ENCODE peak calls at places on chromosomes 6 and 20, in ten cellular contexts. R is RWPE2; Q is GM23338; B is kidney epithelial cell; G is CD4-positive, alpha-beta T cell; K is Calu3; V is A549; D is retinal pigment epithelial cell; Z is WTC11; P is ascending aorta. U is an unnamed sample.

GRCh38 chr20:57680131-57680716 is 29.6 kb downstream of the PMEPA1 start:
- DNase-seq in R (no peak), Q (no peak), B (no peak), G (no peak), K (no peak), V (no peak), D (no peak), Z (no peak), P (no peak), U (no peak)

GRCh38 chr20:11791316-11792228 is 126.1 kb upstream of the BTBD3 start:
- DNase-seq in R (peak), Q (peak), B (no peak), G (no peak), K (no peak), V (peak), D (no peak), Z (no peak), P (no peak), U (peak)

GRCh38 chr20:48635791-48636267 is 192.0 kb downstream of the PREX1 start:
- DNase-seq in R (no peak), Q (peak), B (no peak), G (peak), K (peak), V (peak), D (peak), Z (peak), P (no peak), U (peak)

GRCh38 chr20:59825944-59826759 is 107.3 kb downstream of the SYCP2 start:
- DNase-seq in R (peak), Q (no peak), B (no peak), G (no peak), K (peak), V (no peak), D (no peak), Z (no peak), P (no peak), U (peak)

GRCh38 chr20:62156592-62157386 is 13.2 kb downstream of the SS18L1 start:
- DNase-seq in R (peak), Q (peak), B (no peak), G (peak), K (peak), V (peak), D (no peak), Z (peak), P (no peak), U (no peak)

GRCh38 chr20:38934530-38934929 is 8.3 kb downstream of the FAM83D start:
- DNase-seq in R (no peak), Q (no peak), B (no peak), G (no peak), K (no peak), V (no peak), D (no peak), Z (no peak), P (no peak), U (no peak)

GRCh38 chr6:144283781-144284473 is 1.2 kb upstream of the UTRN start:
- DNase-seq in R (no peak), Q (peak), B (no peak), G (no peak), K (no peak), V (no peak), D (no peak), Z (no peak), P (no peak), U (no peak)

GRCh38 chr6:104126621-104127020 is 733.1 kb downstream of the HACE1 start:
- DNase-seq in R (no peak), Q (peak), B (no peak), G (no peak), K (no peak), V (no peak), D (no peak), Z (peak), P (no peak), U (no peak)

GRCh38 chr6:18469486-18469885 is 82.3 kb downstream of the RNF144B start:
- DNase-seq in R (no peak), Q (no peak), B (no peak), G (no peak), K (no peak), V (no peak), D (no peak), Z (no peak), P (no peak), U (no peak)

GRCh38 chr6:25777031-25777430 is 22.5 kb downstream of the SLC17A4 start:
- DNase-seq in R (no peak), Q (peak), B (no peak), G (no peak), K (no peak), V (no peak), D (no peak), Z (no peak), P (no peak), U (no peak)

GRCh38 chr6:86943819-86944407 is 6.6 kb downstream of the HTR1E start:
- DNase-seq in R (no peak), Q (no peak), B (no peak), G (no peak), K (no peak), V (no peak), D (no peak), Z (no peak), P (no peak), U (no peak)

GRCh38 chr6:139605350-139605749 is 230.9 kb upstream of the CITED2 start:
- DNase-seq in R (no peak), Q (no peak), B (no peak), G (no peak), K (no peak), V (no peak), D (no peak), Z (no peak), P (no peak), U (no peak)

GRCh38 chr6:119110601-119111548 is 32.4 kb upstream of the FAM184A start:
- DNase-seq in R (no peak), Q (peak), B (no peak), G (no peak), K (peak), V (peak), D (no peak), Z (peak), P (no peak), U (peak)

GRCh38 chr6:12903246-12903645 is 186.7 kb downstream of the PHACTR1 start:
- DNase-seq in R (no peak), Q (no peak), B (no peak), G (no peak), K (no peak), V (no peak), D (no peak), Z (no peak), P (no peak), U (no peak)

GRCh38 chr6:25181923-25182322 is 97.3 kb upstream of the CARMIL1 start:
- DNase-seq in R (no peak), Q (no peak), B (no peak), G (no peak), K (peak), V (no peak), D (no peak), Z (no peak), P (no peak), U (no peak)

GRCh38 chr6:117496383-117496990 is 14.0 kb downstream of the DCBLD1 start:
- DNase-seq in R (no peak), Q (no peak), B (peak), G (no peak), K (no peak), V (no peak), D (no peak), Z (no peak), P (no peak), U (peak)

GRCh38 chr6:24469829-24470228 is 19.5 kb downstream of the GPLD1 start:
- DNase-seq in R (no peak), Q (no peak), B (no peak), G (no peak), K (no peak), V (no peak), D (no peak), Z (no peak), P (no peak), U (no peak)

GRCh38 chr6:73566954-73567591 is 46.2 kb upstream of the EEF1A1 start:
- DNase-seq in R (no peak), Q (peak), B (no peak), G (no peak), K (peak), V (peak), D (no peak), Z (no peak), P (peak), U (no peak)

GRCh38 chr6:17705778-17706579 is 746 bp downstream of the NUP153 start:
- DNase-seq in R (peak), Q (peak), B (no peak), G (peak), K (peak), V (peak), D (no peak), Z (peak), P (no peak), U (peak)

GRCh38 chr20:50992733-50993457 is 30.0 kb downstream of the KCNG1 start:
- DNase-seq in R (no peak), Q (peak), B (no peak), G (no peak), K (peak), V (peak), D (no peak), Z (peak), P (no peak), U (peak)

GRCh38 chr20:62774076-62774714 is 22.1 kb upstream of the MRGBP start:
- DNase-seq in R (no peak), Q (no peak), B (no peak), G (no peak), K (no peak), V (no peak), D (no peak), Z (no peak), P (no peak), U (no peak)

DNA sequence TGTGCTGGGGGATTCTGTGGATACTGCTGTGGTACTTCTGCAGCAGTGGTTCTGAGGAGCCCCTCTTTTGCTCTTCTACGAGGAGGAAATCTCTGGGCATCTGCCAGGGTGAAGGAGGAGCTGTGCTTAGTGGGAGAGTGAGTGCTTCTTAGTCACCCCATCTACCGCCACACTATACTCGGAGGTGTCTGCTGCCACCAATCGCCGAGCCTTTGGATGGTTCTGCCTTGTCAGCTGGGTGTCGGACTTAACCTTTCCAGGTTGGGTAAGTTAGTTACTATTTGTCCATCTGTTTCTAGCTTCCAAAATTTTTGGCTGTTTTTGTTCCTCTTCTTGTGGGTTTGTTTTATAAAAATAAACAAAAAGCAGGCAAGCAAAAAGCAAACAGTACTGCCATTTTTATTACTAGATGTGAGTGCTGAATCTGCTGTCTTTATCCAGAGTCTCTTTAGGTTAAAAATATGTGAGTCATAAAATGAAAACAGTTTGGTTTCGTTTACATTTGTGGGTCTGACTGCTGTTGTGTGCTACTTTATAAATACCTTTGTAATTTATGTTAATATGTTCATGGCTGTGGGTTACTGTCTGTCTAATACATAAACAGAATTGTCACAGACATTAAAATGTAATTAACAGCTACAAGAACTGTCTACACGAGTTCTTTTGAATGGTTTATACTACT is 89.1 kb downstream of the ARID1B start:
- DNase-seq in R (no peak), Q (no peak), B (no peak), G (no peak), K (no peak), V (peak), D (no peak), Z (no peak), P (no peak), U (peak)
- TF ChIP-seq CTCF in R (no peak), Q (no peak), B (no peak), G (no peak), K (no peak), V (no peak), D (no peak), Z (no peak), P (no peak), U (no peak)

DNA sequence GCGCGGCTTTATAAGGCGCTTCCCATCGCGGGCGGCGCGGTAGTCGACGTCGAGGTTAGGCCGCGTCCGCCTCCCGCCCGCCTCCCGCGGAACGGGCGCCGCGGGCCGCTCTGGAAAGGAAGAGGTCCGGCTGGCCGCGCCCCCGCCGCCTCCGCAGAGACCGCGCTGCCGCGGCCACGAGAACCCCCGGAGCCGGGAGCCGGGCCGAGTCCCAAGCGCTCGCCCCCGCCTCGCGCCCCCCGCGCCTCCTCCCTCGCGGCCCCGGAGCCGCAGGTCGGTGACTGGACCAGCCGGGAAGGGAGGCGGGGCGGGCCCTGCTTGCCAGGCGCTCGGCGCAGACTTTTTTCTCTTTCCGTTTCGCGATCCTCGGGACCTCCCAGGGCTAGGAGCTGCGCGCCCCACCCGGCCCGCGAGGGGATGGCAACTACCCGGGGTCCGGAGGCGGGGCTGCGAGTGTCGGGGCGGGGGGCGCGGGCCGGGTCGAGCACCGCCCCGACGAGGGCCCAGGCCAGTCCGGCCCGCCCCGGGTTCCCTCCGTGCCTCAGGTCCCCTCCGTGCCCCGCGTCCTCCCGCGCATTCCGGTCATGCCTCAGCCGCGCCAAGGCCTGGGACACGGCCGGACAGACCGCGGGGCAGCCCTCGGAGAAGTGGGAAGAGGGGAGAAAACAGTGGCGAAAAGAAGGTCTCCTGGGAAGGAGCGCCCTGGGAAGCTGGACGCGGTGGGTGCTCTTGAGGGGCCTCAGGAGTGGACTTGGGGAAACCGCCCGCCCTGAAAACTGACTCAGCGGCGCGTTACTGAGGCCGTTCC is 421 bp upstream of the PXDC1 start:
- DNase-seq in R (peak), Q (peak), B (no peak), G (peak), K (peak), V (peak), D (peak), Z (peak), P (peak), U (peak)
- TF ChIP-seq CTCF in R (peak), Q (no peak), B (peak), G (no peak), K (peak), V (peak), D (peak), Z (no peak), P (peak), U (peak)

GRCh38 chr6:135499441-135500340 is 2.2 kb upstream of the AHI1 start:
- DNase-seq in R (no peak), Q (no peak), B (no peak), G (no peak), K (no peak), V (no peak), D (no peak), Z (no peak), P (no peak), U (no peak)

GRCh38 chr6:135496805-135497411 is 632 bp downstream of the AHI1 start:
- DNase-seq in R (no peak), Q (no peak), B (no peak), G (no peak), K (no peak), V (no peak), D (no peak), Z (no peak), P (no peak), U (no peak)

GRCh38 chr6:135498178-135498841 is 770 bp upstream of the AHI1 start:
- DNase-seq in R (no peak), Q (peak), B (peak), G (peak), K (peak), V (peak), D (peak), Z (no peak), P (peak), U (peak)

GRCh38 chr6:135493218-135493961 is 4.2 kb downstream of the AHI1 start:
- DNase-seq in R (no peak), Q (no peak), B (no peak), G (no peak), K (no peak), V (no peak), D (no peak), Z (no peak), P (no peak), U (no peak)

DNA sequence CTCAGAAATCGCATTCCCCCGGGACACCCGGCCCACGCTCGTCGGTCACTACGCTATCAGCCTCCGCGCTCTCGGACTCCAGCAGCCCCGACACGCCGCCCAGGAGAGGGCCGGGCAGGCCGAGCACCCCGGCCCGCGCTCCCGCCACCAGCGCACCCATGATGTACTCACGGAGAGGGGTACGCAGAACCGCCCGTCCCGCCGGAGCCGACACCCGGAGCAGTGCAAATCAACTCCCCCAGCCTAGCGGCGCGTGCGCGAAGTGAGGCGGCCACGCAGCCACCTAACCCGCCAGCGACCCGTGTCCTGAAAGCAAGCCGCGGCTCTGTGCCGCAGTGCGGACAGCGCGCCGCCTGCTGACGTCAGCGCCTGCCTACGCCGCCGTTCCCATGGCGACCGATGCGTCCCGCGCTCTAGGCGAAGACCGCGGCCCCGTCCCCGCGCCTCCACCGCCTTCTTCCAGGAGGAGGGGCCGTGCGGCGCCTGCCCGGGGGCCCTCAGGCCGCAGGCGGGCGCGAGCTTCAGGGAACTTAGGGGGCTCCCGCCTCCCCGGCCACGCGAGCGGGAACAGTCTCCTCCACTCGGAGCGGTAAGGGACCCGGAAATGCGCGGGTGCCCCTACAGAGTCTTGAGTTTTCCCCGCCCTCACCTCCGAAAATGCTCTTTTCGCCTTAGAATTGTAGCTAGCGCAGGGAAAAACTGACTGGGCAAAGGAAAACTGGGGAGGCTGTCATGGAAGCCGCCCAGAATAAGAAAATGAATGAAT is at the start of gene AHI1:
- DNase-seq in R (peak), Q (peak), B (peak), G (peak), K (peak), V (peak), D (peak), Z (peak), P (peak), U (peak)
- TF ChIP-seq CTCF in R (no peak), Q (no peak), B (no peak), G (no peak), K (no peak), V (no peak), D (no peak), Z (no peak), P (peak), U (no peak)

GRCh38 chr6:15337584-15337981 is 91.7 kb downstream of the JARID2 start:
- DNase-seq in R (no peak), Q (no peak), B (no peak), G (no peak), K (no peak), V (no peak), D (no peak), Z (no peak), P (no peak), U (no peak)
- TF ChIP-seq CTCF in R (no peak), Q (no peak), B (no peak), G (no peak), K (no peak), V (no peak), D (no peak), Z (no peak), P (no peak), U (no peak)

U was measured in RWPE1.